ENCODE peak calls at places on chromosomes 6 and 20, in eight cellular contexts. J, P, L, Z, V, T, Q and E are unnamed samples.

GRCh38 chr6:149362289-149362688 is 37.8 kb upstream of the SUMO4 start:
- DNase-seq in Q (no peak), L (peak), V (no peak), P (no peak), T (peak), Z (no peak), J (no peak), E (no peak)

GRCh38 chr6:26520840-26521484 is 17.2 kb upstream of the HMGN4 start:
- DNase-seq in T (peak), J (peak), Z (peak), V (peak), Q (peak), P (peak), L (peak), E (peak)

GRCh38 chr6:112781236-112781635 is 434.1 kb downstream of the RFPL4B start:
- DNase-seq in J (no peak), Z (peak), P (no peak), T (peak), Q (peak), V (no peak), L (peak), E (no peak)

GRCh38 chr6:43708857-43709653 is 21.5 kb upstream of the MRPS18A start:
- DNase-seq in J (no peak), V (no peak), L (no peak), P (no peak), T (peak), Q (peak), Z (peak), E (no peak)

GRCh38 chr6:106974337-106974998 is at the start of gene CD24:
- DNase-seq in J (peak), V (peak), P (peak), L (peak), T (peak), Q (no peak), Z (no peak), E (peak)

GRCh38 chr6:105606871-105607421 is 204.1 kb upstream of the PREP start:
- DNase-seq in P (no peak), Z (no peak), V (no peak), T (peak), Q (no peak), J (no peak), L (no peak), E (no peak)

GRCh38 chr20:62439218-62439617 is 11.9 kb upstream of the RBBP8NL start:
- DNase-seq in Z (no peak), J (peak), P (no peak), T (no peak), Q (no peak), V (no peak), L (no peak), E (no peak)

GRCh38 chr6:10312445-10312844 is 102.4 kb downstream of the TFAP2A start:
- DNase-seq in Q (no peak), P (no peak), Z (no peak), J (no peak), L (no peak), T (no peak), V (no peak), E (peak)

GRCh38 chr20:52422574-52423463 is 231.2 kb upstream of the ZFP64 start:
- DNase-seq in Q (no peak), T (no peak), J (no peak), L (no peak), Z (no peak), V (no peak), P (no peak), E (no peak)

GRCh38 chr6:136309729-136310311 is 20.2 kb upstream of the BCLAF1 start:
- DNase-seq in V (no peak), Q (no peak), T (no peak), L (no peak), Z (no peak), J (no peak), P (no peak), E (no peak)

GRCh38 chr6:9933674-9934073 is 481.2 kb downstream of the TFAP2A start:
- DNase-seq in J (no peak), P (no peak), L (peak), V (no peak), T (peak), Z (no peak), Q (no peak), E (no peak)

GRCh38 chr6:126054258-126054702 is 67.9 kb downstream of the TRMT11 start:
- DNase-seq in P (peak), L (peak), Q (no peak), T (no peak), Z (no peak), J (no peak), V (no peak), E (no peak)

GRCh38 chr6:164051427-164051826 is 636.9 kb downstream of the QKI start:
- DNase-seq in T (no peak), Q (no peak), P (no peak), Z (no peak), L (no peak), V (no peak), J (no peak), E (no peak)

GRCh38 chr6:107869871-107870270 is 45.8 kb upstream of the SCML4 start:
- DNase-seq in Q (no peak), J (peak), Z (no peak), T (no peak), V (no peak), L (no peak), P (no peak), E (peak)

GRCh38 chr20:11755071-11755881 is 162.4 kb upstream of the BTBD3 start:
- DNase-seq in J (no peak), L (peak), T (no peak), P (no peak), Q (peak), Z (no peak), V (no peak), E (no peak)

GRCh38 chr6:36197739-36198221 is 1.2 kb downstream of the BRPF3 start:
- DNase-seq in Z (no peak), T (peak), P (no peak), V (no peak), J (no peak), L (no peak), Q (peak), E (peak)

GRCh38 chr6:85498596-85499258 is 48.8 kb downstream of the NT5E start:
- DNase-seq in Q (peak), L (peak), J (no peak), Z (peak), V (no peak), T (peak), P (no peak), E (no peak)

GRCh38 chr6:91580635-91581034 is 993.8 kb upstream of the MAP3K7 start:
- DNase-seq in Z (peak), Q (no peak), T (no peak), V (no peak), L (peak), J (no peak), P (no peak), E (no peak)

GRCh38 chr6:143936986-143937765 is 70.9 kb downstream of the PLAGL1 start:
- DNase-seq in T (no peak), Q (no peak), V (no peak), J (no peak), Z (no peak), P (no peak), L (no peak), E (peak)

GRCh38 chr20:50116368-50116999 is 3.5 kb upstream of the UBE2V1 start:
- DNase-seq in L (no peak), V (no peak), P (no peak), Z (no peak), T (no peak), Q (no peak), J (no peak), E (no peak)

GRCh38 chr20:8527998-8528397 is 395.9 kb downstream of the PLCB1 start:
- DNase-seq in Z (peak), T (peak), L (peak), V (no peak), Q (peak), J (peak), P (no peak), E (no peak)

DNA sequence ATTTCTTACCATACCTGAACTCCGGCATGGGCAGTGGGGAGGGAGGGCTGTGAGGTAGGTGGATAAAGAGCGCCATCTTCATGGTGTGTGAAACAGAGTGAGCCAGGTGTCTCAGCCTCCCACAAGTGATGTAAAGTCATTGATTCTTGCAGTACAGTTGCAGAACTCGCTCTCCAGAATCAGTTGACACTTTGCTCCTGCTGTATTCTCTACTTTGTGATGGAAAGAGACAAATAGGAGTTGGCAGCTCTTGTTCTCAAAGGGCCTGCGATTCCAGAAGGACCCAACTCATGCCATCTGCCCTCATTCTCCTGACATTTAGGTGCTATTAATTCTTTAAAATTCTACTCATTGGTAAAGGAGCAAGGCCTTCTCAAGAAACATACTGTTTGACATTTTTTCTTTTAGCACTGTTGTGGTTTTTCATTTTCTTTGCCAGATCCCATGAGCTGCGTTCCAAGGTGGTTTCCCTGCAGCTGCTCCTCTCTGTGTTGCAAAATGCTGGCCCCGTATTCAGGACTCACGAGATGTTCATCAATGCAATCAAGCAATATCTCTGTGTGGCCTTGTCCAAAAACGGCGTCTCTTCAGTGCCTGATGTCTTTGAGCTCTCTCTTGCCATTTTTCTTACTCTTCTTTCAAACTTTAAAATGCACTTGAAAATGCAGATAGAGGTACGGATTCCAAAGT is 49.3 kb downstream of the ARFGEF2 start:
- DNase-seq in J (no peak), Z (no peak), Q (no peak), V (no peak), L (no peak), P (no peak), T (no peak), E (no peak)
- H2AFZ ChIP-seq in J (no peak), Z (no peak), Q (no peak), V (no peak), L (no peak), P (no peak), T (no peak), E (no peak)

GRCh38 chr6:167093406-167093921 is 29.4 kb upstream of the CCR6 start:
- DNase-seq in V (no peak), P (no peak), J (no peak), T (no peak), Z (no peak), Q (no peak), L (no peak), E (no peak)

GRCh38 chr6:167094436-167094819 is 28.5 kb upstream of the CCR6 start:
- DNase-seq in V (no peak), Q (no peak), Z (no peak), P (no peak), L (no peak), J (no peak), T (no peak), E (no peak)

GRCh38 chr6:167093922-167094432 is 28.9 kb upstream of the CCR6 start:
- DNase-seq in P (no peak), V (no peak), Z (no peak), J (no peak), L (no peak), T (no peak), Q (no peak), E (no peak)

GRCh38 chr6:167095888-167096287 is 27.0 kb upstream of the CCR6 start:
- DNase-seq in J (no peak), L (no peak), V (no peak), Z (no peak), T (no peak), Q (no peak), P (no peak), E (no peak)

GRCh38 chr6:167094820-167095637 is 27.9 kb upstream of the CCR6 start:
- DNase-seq in T (no peak), J (peak), V (no peak), Q (no peak), Z (no peak), P (no peak), L (no peak), E (no peak)
- H3K4me2 ChIP-seq in T (no peak), J (peak), V (no peak), Q (no peak), Z (no peak), P (no peak), L (no peak), E (no peak)

DNA sequence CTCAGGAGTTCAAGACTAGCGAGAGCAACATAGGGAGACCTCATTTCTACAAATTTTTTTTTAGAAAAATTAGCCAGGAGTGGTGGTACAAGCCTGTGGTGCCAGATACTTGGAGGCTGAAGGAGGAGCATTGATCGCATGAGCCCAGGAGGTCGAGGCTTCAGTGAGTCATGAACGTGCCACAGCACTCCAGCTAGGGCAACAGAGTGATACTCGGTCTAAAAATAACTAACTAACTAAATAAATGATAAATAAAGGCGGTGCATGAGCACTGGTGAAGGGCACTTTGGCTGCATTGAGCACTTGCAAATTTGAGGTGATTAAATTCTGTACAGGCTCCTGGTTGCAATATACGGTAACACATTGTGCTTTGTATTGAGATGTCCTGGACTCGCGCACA is 13.5 kb downstream of the HLA-A start:
- DNase-seq in L (no peak), J (no peak), Z (no peak), V (no peak), T (no peak), P (no peak), Q (no peak), E (no peak)
- TF ChIP-seq CTCF in L (no peak), J (no peak), Z (no peak), V (no peak), T (no peak), P (no peak), Q (no peak), E (no peak)

GRCh38 chr20:37804584-37805566 is 98.1 kb upstream of the VSTM2L start:
- DNase-seq in Z (no peak), J (peak), V (no peak), L (no peak), T (no peak), Q (no peak), P (peak), E (no peak)

GRCh38 chr20:37807901-37808751 is 94.8 kb upstream of the VSTM2L start:
- DNase-seq in Q (peak), L (no peak), T (no peak), V (no peak), J (no peak), Z (no peak), P (no peak), E (no peak)

GRCh38 chr20:37808752-37809070 is 94.2 kb upstream of the VSTM2L start:
- DNase-seq in Z (no peak), V (no peak), Q (no peak), P (no peak), L (no peak), J (no peak), T (no peak), E (no peak)

GRCh38 chr20:37807491-37807890 is 95.4 kb upstream of the VSTM2L start:
- DNase-seq in T (no peak), Q (no peak), Z (no peak), L (no peak), J (no peak), P (no peak), V (no peak), E (no peak)

GRCh38 chr20:37810027-37810426 is 92.9 kb upstream of the VSTM2L start:
- DNase-seq in L (no peak), V (no peak), J (no peak), P (no peak), Q (no peak), T (no peak), Z (no peak), E (no peak)
- H2AFZ ChIP-seq in L (no peak), V (no peak), J (no peak), P (no peak), Q (no peak), T (no peak), Z (no peak), E (no peak)

DNA sequence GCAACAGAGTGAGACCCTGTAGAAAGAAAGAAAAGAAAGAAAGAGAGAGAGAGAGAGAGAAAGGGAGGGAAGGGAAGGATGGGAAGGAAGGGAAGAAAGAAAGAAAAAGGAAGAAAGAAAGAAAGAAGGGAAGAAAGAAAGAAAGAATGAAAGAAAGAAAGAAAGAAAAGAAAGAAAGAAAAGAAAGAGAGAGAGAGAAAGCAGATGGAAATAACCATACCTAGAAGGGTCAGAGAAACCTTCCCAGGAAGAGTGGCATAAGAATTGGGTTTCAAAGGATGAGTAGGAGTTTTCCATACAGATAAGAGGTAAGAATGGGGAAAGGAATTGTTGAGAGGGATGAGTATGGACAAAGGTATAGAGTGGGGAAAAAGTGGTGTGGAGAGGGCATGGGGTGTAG is 54.6 kb upstream of the SLC32A1 start:
- DNase-seq in P (no peak), V (no peak), Z (no peak), J (no peak), L (no peak), Q (no peak), T (no peak), E (no peak)
- H3K4me2 ChIP-seq in P (no peak), V (no peak), Z (no peak), J (no peak), L (no peak), Q (no peak), T (no peak), E (no peak)

GRCh38 chr20:43681468-43681942 is 14.6 kb downstream of the MYBL2 start:
- DNase-seq in P (no peak), V (no peak), Q (no peak), T (no peak), Z (no peak), L (no peak), J (peak), E (peak)
- TF ChIP-seq CTCF in P (peak), V (no peak), Q (no peak), T (no peak), Z (no peak), L (peak), J (peak), E (no peak)

DNA sequence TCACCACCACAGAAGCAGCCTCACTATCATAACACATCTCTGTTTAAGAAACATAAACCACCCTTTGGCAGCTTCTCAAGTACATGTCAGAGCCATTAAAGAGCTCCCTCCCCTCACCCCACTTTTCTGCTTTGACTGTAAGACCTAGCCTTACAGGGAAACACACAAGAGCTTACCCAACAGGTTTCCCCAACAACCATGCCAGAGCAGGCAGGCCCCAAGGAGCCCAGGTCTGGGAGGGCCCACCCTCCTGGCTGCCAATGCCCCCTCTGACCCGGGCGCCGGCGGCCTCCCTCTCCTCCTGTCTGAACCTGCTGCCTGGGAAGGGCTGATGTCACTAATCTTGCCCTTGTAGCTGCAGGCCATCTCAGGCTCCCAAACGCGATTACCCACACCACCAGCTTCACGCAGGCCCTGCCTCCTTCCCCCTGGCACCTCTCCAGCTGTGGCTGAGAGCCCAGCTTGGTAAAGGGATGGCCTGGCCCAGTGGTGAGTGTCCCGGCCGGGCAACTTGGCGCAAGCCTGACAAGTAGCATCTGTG is 402.0 kb downstream of the MAFB start:
- DNase-seq in V (no peak), J (no peak), P (peak), Z (no peak), L (no peak), Q (peak), T (peak), E (no peak)
- H2AFZ ChIP-seq in V (no peak), J (no peak), P (no peak), Z (no peak), L (no peak), Q (peak), T (no peak), E (no peak)

GRCh38 chr20:40771308-40771610 is 82.2 kb upstream of the MAFB start:
- DNase-seq in V (no peak), J (no peak), P (no peak), Q (no peak), L (no peak), Z (no peak), T (no peak), E (no peak)
- H3K4me2 ChIP-seq in V (no peak), J (no peak), P (no peak), Q (no peak), L (no peak), Z (no peak), T (no peak), E (no peak)

GRCh38 chr20:560680-561079 is 17.1 kb upstream of the CSNK2A1 start:
- DNase-seq in T (no peak), P (no peak), Z (no peak), Q (no peak), J (no peak), V (no peak), L (no peak), E (no peak)
- TF ChIP-seq CTCF in T (no peak), P (no peak), Z (no peak), Q (no peak), J (peak), V (peak), L (peak), E (no peak)